ENCODE peak calls at places on chromosomes 5 and 9, in six cellular contexts. One of them, this sample, is unnamed.

GRCh38 chr5:16233730-16234129 is 54.1 kb upstream of the MARCHF11 start:
- DNase-seq in GM06990: no peak
- DNase-seq in IMR-90: no peak
- DNase-seq in sigmoid colon: no peak
- DNase-seq in adrenal gland: no peak
- DNase-seq in skeletal muscle cell: no peak
- DNase-seq in this sample: no peak

GRCh38 chr9:110583237-110583636 is 3.7 kb upstream of the SVEP1 start:
- DNase-seq in GM06990: no peak
- DNase-seq in IMR-90: peak
- DNase-seq in sigmoid colon: no peak
- DNase-seq in adrenal gland: no peak
- DNase-seq in skeletal muscle cell: no peak
- DNase-seq in this sample: no peak

GRCh38 chr9:76162109-76162730 is 232.0 kb downstream of the RFK start:
- DNase-seq in GM06990: no peak
- DNase-seq in IMR-90: no peak
- DNase-seq in sigmoid colon: no peak
- DNase-seq in adrenal gland: no peak
- DNase-seq in skeletal muscle cell: no peak
- DNase-seq in this sample: no peak

GRCh38 chr5:120706877-120707276 is 242.8 kb downstream of the PRR16 start:
- DNase-seq in GM06990: no peak
- DNase-seq in IMR-90: no peak
- DNase-seq in sigmoid colon: no peak
- DNase-seq in adrenal gland: no peak
- DNase-seq in skeletal muscle cell: no peak
- DNase-seq in this sample: no peak

GRCh38 chr5:150129813-150130492 is 25.7 kb downstream of the PDGFRB start:
- DNase-seq in GM06990: peak
- DNase-seq in IMR-90: peak
- DNase-seq in sigmoid colon: peak
- DNase-seq in adrenal gland: peak
- DNase-seq in skeletal muscle cell: peak
- DNase-seq in this sample: peak

GRCh38 chr5:60497706-60498500 is 202.1 kb downstream of the DEPDC1B start:
- DNase-seq in GM06990: no peak
- DNase-seq in IMR-90: peak
- DNase-seq in sigmoid colon: no peak
- DNase-seq in adrenal gland: no peak
- DNase-seq in skeletal muscle cell: no peak
- DNase-seq in this sample: no peak

GRCh38 chr5:69503144-69503488 is 10.5 kb downstream of the OCLN start:
- DNase-seq in GM06990: no peak
- DNase-seq in IMR-90: no peak
- DNase-seq in sigmoid colon: no peak
- DNase-seq in adrenal gland: no peak
- DNase-seq in skeletal muscle cell: no peak
- DNase-seq in this sample: no peak

GRCh38 chr9:138067594-138068367 is 190.2 kb downstream of the CACNA1B start:
- DNase-seq in GM06990: no peak
- DNase-seq in IMR-90: no peak
- DNase-seq in sigmoid colon: peak
- DNase-seq in adrenal gland: no peak
- DNase-seq in skeletal muscle cell: no peak
- DNase-seq in this sample: peak

GRCh38 chr5:168342151-168342825 is 50.8 kb downstream of the WWC1 start:
- DNase-seq in GM06990: no peak
- DNase-seq in IMR-90: peak
- DNase-seq in sigmoid colon: no peak
- DNase-seq in adrenal gland: no peak
- DNase-seq in skeletal muscle cell: no peak
- DNase-seq in this sample: no peak

GRCh38 chr5:111004291-111004690 is 67.2 kb upstream of the TSLP start:
- DNase-seq in GM06990: no peak
- DNase-seq in IMR-90: no peak
- DNase-seq in sigmoid colon: no peak
- DNase-seq in adrenal gland: no peak
- DNase-seq in skeletal muscle cell: no peak
- DNase-seq in this sample: no peak

GRCh38 chr9:124659099-124659659 is 111.9 kb downstream of the NR6A1 start:
- DNase-seq in GM06990: peak
- DNase-seq in IMR-90: peak
- DNase-seq in sigmoid colon: peak
- DNase-seq in adrenal gland: peak
- DNase-seq in skeletal muscle cell: peak
- DNase-seq in this sample: peak

GRCh38 chr5:78591227-78591626 is 57.3 kb downstream of the LHFPL2 start:
- DNase-seq in GM06990: no peak
- DNase-seq in IMR-90: peak
- DNase-seq in sigmoid colon: no peak
- DNase-seq in adrenal gland: no peak
- DNase-seq in skeletal muscle cell: no peak
- DNase-seq in this sample: no peak

GRCh38 chr9:69295872-69296562 is 29.0 kb upstream of the ENTREP1 start:
- DNase-seq in GM06990: no peak
- DNase-seq in IMR-90: peak
- DNase-seq in sigmoid colon: peak
- DNase-seq in adrenal gland: peak
- DNase-seq in skeletal muscle cell: no peak
- DNase-seq in this sample: no peak

GRCh38 chr9:2055203-2055658 is 40.1 kb downstream of the SMARCA2 start:
- DNase-seq in GM06990: peak
- DNase-seq in IMR-90: peak
- DNase-seq in sigmoid colon: no peak
- DNase-seq in adrenal gland: no peak
- DNase-seq in skeletal muscle cell: peak
- DNase-seq in this sample: no peak

GRCh38 chr9:124676159-124676551 is 95.0 kb downstream of the NR6A1 start:
- DNase-seq in GM06990: no peak
- DNase-seq in IMR-90: no peak
- DNase-seq in sigmoid colon: no peak
- DNase-seq in adrenal gland: no peak
- DNase-seq in skeletal muscle cell: no peak
- DNase-seq in this sample: no peak

GRCh38 chr5:111983459-111983858 is 226.5 kb upstream of the NREP start:
- DNase-seq in GM06990: no peak
- DNase-seq in IMR-90: no peak
- DNase-seq in sigmoid colon: no peak
- DNase-seq in adrenal gland: no peak
- DNase-seq in skeletal muscle cell: no peak
- DNase-seq in this sample: no peak

GRCh38 chr5:122154910-122155309 is 25.6 kb downstream of the ZNF474 start:
- DNase-seq in GM06990: no peak
- DNase-seq in IMR-90: peak
- DNase-seq in sigmoid colon: peak
- DNase-seq in adrenal gland: no peak
- DNase-seq in skeletal muscle cell: peak
- DNase-seq in this sample: no peak

GRCh38 chr5:178284996-178285395 is 52.4 kb upstream of the PHYKPL start:
- DNase-seq in GM06990: no peak
- DNase-seq in IMR-90: no peak
- DNase-seq in sigmoid colon: peak
- DNase-seq in adrenal gland: no peak
- DNase-seq in skeletal muscle cell: no peak
- DNase-seq in this sample: no peak

GRCh38 chr5:90386099-90386710 is 23.4 kb downstream of the CETN3 start:
- DNase-seq in GM06990: no peak
- DNase-seq in IMR-90: peak
- DNase-seq in sigmoid colon: no peak
- DNase-seq in adrenal gland: no peak
- DNase-seq in skeletal muscle cell: no peak
- DNase-seq in this sample: no peak

GRCh38 chr9:86821011-86821845 is 126.1 kb downstream of the GAS1 start:
- DNase-seq in GM06990: no peak
- DNase-seq in IMR-90: peak
- DNase-seq in sigmoid colon: no peak
- DNase-seq in adrenal gland: no peak
- DNase-seq in skeletal muscle cell: no peak
- DNase-seq in this sample: no peak

GRCh38 chr9:108634669-108635462 is 220.9 kb downstream of the ACTL7B start:
- DNase-seq in GM06990: no peak
- DNase-seq in IMR-90: no peak
- DNase-seq in sigmoid colon: no peak
- DNase-seq in adrenal gland: no peak
- DNase-seq in skeletal muscle cell: no peak
- DNase-seq in this sample: no peak

GRCh38 chr5:74420220-74420619 is 220.3 kb downstream of the ENC1 start:
- DNase-seq in GM06990: no peak
- DNase-seq in IMR-90: no peak
- DNase-seq in sigmoid colon: no peak
- DNase-seq in adrenal gland: no peak
- DNase-seq in skeletal muscle cell: no peak
- DNase-seq in this sample: no peak

GRCh38 chr5:151470440-151470839 is 23.0 kb downstream of the SLC36A1 start:
- DNase-seq in GM06990: no peak
- DNase-seq in IMR-90: peak
- DNase-seq in sigmoid colon: no peak
- DNase-seq in adrenal gland: no peak
- DNase-seq in skeletal muscle cell: peak
- DNase-seq in this sample: no peak

GRCh38 chr5:143456952-143457547 is 53.6 kb upstream of the NR3C1 start:
- DNase-seq in GM06990: no peak
- DNase-seq in IMR-90: peak
- DNase-seq in sigmoid colon: no peak
- DNase-seq in adrenal gland: no peak
- DNase-seq in skeletal muscle cell: peak
- DNase-seq in this sample: no peak

GRCh38 chr9:99911600-99911999 is 5.1 kb downstream of the STX17 start:
- DNase-seq in GM06990: no peak
- DNase-seq in IMR-90: no peak
- DNase-seq in sigmoid colon: no peak
- DNase-seq in adrenal gland: no peak
- DNase-seq in skeletal muscle cell: no peak
- DNase-seq in this sample: no peak

GRCh38 chr5:158414780-158415179 is 555.8 kb upstream of the CLINT1 start:
- DNase-seq in GM06990: no peak
- DNase-seq in IMR-90: peak
- DNase-seq in sigmoid colon: no peak
- DNase-seq in adrenal gland: no peak
- DNase-seq in skeletal muscle cell: no peak
- DNase-seq in this sample: no peak

GRCh38 chr5:111742595-111742994 is 14.4 kb downstream of the NREP start:
- DNase-seq in GM06990: no peak
- DNase-seq in IMR-90: peak
- DNase-seq in sigmoid colon: no peak
- DNase-seq in adrenal gland: peak
- DNase-seq in skeletal muscle cell: peak
- DNase-seq in this sample: no peak

GRCh38 chr9:89648247-89649000 is 43.6 kb downstream of the GADD45G start:
- DNase-seq in GM06990: no peak
- DNase-seq in IMR-90: no peak
- DNase-seq in sigmoid colon: peak
- DNase-seq in adrenal gland: no peak
- DNase-seq in skeletal muscle cell: no peak
- DNase-seq in this sample: no peak

GRCh38 chr9:89654025-89654662 is 49.3 kb downstream of the GADD45G start:
- DNase-seq in GM06990: no peak
- DNase-seq in IMR-90: no peak
- DNase-seq in sigmoid colon: peak
- DNase-seq in adrenal gland: no peak
- DNase-seq in skeletal muscle cell: no peak
- DNase-seq in this sample: no peak

GRCh38 chr9:89647366-89648128 is 42.7 kb downstream of the GADD45G start:
- DNase-seq in GM06990: no peak
- DNase-seq in IMR-90: no peak
- DNase-seq in sigmoid colon: peak
- DNase-seq in adrenal gland: no peak
- DNase-seq in skeletal muscle cell: no peak
- DNase-seq in this sample: no peak

GRCh38 chr9:89646189-89646588 is 41.4 kb downstream of the GADD45G start:
- DNase-seq in GM06990: no peak
- DNase-seq in IMR-90: no peak
- DNase-seq in sigmoid colon: no peak
- DNase-seq in adrenal gland: no peak
- DNase-seq in skeletal muscle cell: no peak
- DNase-seq in this sample: no peak

GRCh38 chr9:89649045-89649691 is 44.4 kb downstream of the GADD45G start:
- DNase-seq in GM06990: no peak
- DNase-seq in IMR-90: no peak
- DNase-seq in sigmoid colon: peak
- DNase-seq in adrenal gland: peak
- DNase-seq in skeletal muscle cell: no peak
- DNase-seq in this sample: no peak
- H3K4me3 ChIP-seq in GM06990: no peak
- H3K4me3 ChIP-seq in IMR-90: no peak
- H3K4me3 ChIP-seq in sigmoid colon: no peak
- H3K4me3 ChIP-seq in adrenal gland: no peak
- H3K4me3 ChIP-seq in skeletal muscle cell: no peak
- H3K4me3 ChIP-seq in this sample: no peak

GRCh38 chr9:115117999-115118470 is at the start of gene TNC:
- DNase-seq in GM06990: no peak
- DNase-seq in IMR-90: peak
- DNase-seq in sigmoid colon: peak
- DNase-seq in adrenal gland: peak
- DNase-seq in skeletal muscle cell: peak
- DNase-seq in this sample: no peak
- H3K4me3 ChIP-seq in GM06990: no peak
- H3K4me3 ChIP-seq in IMR-90: peak
- H3K4me3 ChIP-seq in sigmoid colon: peak
- H3K4me3 ChIP-seq in adrenal gland: no peak
- H3K4me3 ChIP-seq in skeletal muscle cell: peak
- H3K4me3 ChIP-seq in this sample: peak

DNA sequence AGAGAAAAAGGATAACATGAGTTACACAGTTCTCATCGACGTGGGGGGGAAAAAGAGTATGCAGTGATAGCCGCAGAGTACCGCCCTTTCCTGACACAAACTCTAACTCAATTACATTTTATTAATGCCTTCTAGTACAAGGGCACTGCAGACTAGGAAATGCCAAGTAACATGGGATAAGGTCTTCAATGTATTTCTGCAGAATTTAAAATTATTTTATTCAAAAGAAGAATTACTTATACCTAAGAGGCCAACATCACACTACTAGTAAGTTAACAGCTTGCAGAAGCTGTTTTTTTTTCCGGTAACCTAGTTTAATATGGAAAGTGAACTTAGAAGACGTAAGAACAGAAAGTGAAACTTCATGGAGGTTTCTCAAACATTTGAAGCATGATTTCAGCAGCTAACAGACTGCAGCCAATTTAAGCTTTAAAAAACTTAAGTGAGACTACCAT is 3.9 kb downstream of the SETX start:
- DNase-seq in GM06990: peak
- DNase-seq in IMR-90: peak
- DNase-seq in sigmoid colon: no peak
- DNase-seq in adrenal gland: no peak
- DNase-seq in skeletal muscle cell: no peak
- DNase-seq in this sample: no peak
- H3K4me3 ChIP-seq in GM06990: peak
- H3K4me3 ChIP-seq in IMR-90: no peak
- H3K4me3 ChIP-seq in sigmoid colon: no peak
- H3K4me3 ChIP-seq in adrenal gland: no peak
- H3K4me3 ChIP-seq in skeletal muscle cell: no peak
- H3K4me3 ChIP-seq in this sample: no peak

DNA sequence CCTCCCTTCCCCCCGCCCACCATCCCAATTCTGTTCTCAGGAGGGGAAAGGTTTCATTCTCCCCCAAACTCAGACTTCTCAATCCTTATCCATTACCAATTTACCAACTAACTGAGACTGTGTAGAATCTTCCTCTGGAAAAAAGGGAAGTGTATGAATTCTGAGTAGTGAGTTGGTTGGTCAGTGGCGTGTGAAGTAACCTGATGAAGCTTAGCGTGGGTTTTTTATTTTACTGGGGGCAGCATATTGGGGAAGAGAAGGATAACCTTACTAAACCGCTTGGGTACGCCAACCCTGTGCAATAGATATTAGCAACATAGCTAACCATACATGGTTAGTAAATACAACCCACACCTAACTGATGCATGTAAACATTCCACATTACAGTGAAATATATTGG is 1.1 kb upstream of the DNAJC21 start:
- DNase-seq in GM06990: no peak
- DNase-seq in IMR-90: no peak
- DNase-seq in sigmoid colon: no peak
- DNase-seq in adrenal gland: no peak
- DNase-seq in skeletal muscle cell: no peak
- DNase-seq in this sample: no peak
- H3K4me3 ChIP-seq in GM06990: no peak
- H3K4me3 ChIP-seq in IMR-90: no peak
- H3K4me3 ChIP-seq in sigmoid colon: no peak
- H3K4me3 ChIP-seq in adrenal gland: no peak
- H3K4me3 ChIP-seq in skeletal muscle cell: no peak
- H3K4me3 ChIP-seq in this sample: no peak